ENCODE peak calls at places on chromosome 9, in ten cellular contexts. K, S, O, A, U, X, F, N, B and D are unnamed samples.

GRCh38 chr9:131755541-131756198 is 15.8 kb upstream of the RAPGEF1 start:
- DNase-seq in S (peak; percentile 88), K (peak; percentile 80), N (peak; percentile 66), O (peak; percentile 80), F (no peak), X (peak; percentile 84), A (peak; percentile 89), U (no peak), B (peak; percentile 70), D (peak; percentile 82)

GRCh38 chr9:132670359-132670815 is at the start of gene GTF3C4:
- DNase-seq in N (peak; percentile 73), S (peak; percentile 83), F (no peak), X (peak; percentile 91), B (peak; percentile 75), U (peak; percentile 69), A (peak; percentile 88), O (peak; percentile 91), K (peak; percentile 82), D (peak; percentile 74)

GRCh38 chr9:76399831-76400230 is 5.6 kb upstream of the RFK start:
- DNase-seq in B (no peak), U (no peak), A (no peak), K (no peak), O (no peak), F (no peak), X (no peak), S (no peak), N (no peak), D (no peak)

GRCh38 chr9:4927043-4927471 is 58.0 kb upstream of the JAK2 start:
- DNase-seq in B (peak; percentile 35), N (peak; percentile 16), U (no peak), O (no peak), F (no peak), A (no peak), X (no peak), K (no peak), S (no peak), D (no peak)

GRCh38 chr9:7117676-7118561 is 360.1 kb downstream of the KDM4C start:
- DNase-seq in X (no peak), O (no peak), N (peak; percentile 85), S (no peak), B (peak; percentile 93), A (no peak), K (no peak), U (peak; percentile 6), F (no peak), D (no peak)

GRCh38 chr9:5425006-5425628 is 12.6 kb downstream of the PLGRKT start:
- DNase-seq in S (peak; percentile 49), U (peak; percentile 38), A (peak; percentile 56), K (peak; percentile 50), B (peak; percentile 47), O (no peak), F (no peak), N (peak; percentile 16), X (no peak), D (no peak)

GRCh38 chr9:136499071-136499934 is 16.5 kb upstream of the SEC16A start:
- DNase-seq in B (no peak), A (no peak), N (no peak), O (no peak), X (no peak), F (no peak), U (no peak), K (no peak), S (no peak), D (no peak)

GRCh38 chr9:1708215-1708614 is 306.9 kb upstream of the SMARCA2 start:
- DNase-seq in U (no peak), K (peak; percentile 62), X (no peak), S (no peak), N (no peak), F (no peak), A (no peak), B (no peak), O (no peak), D (no peak)

GRCh38 chr9:36462245-36462644 is 62.2 kb upstream of the RNF38 start:
- DNase-seq in S (no peak), B (no peak), U (no peak), N (no peak), X (no peak), F (no peak), A (no peak), K (no peak), O (no peak), D (no peak)